ENCODE peak calls at places on chromosomes 3 and 15, in four cellular contexts. J, B, T and R are unnamed samples.

GRCh38 chr3:157130881-157131251 is 29.1 kb downstream of the CCNL1 start:
- DNase-seq in T (no peak), B (no peak), J (no peak), R (no peak)

GRCh38 chr15:59396211-59396610 is 23.5 kb upstream of the MYO1E start:
- DNase-seq in T (no peak), J (no peak), B (no peak), R (no peak)

GRCh38 chr3:44114142-44114541 is 127.5 kb upstream of the TOPAZ1 start:
- DNase-seq in B (peak; percentile 16), T (no peak), J (peak; percentile 31), R (peak; percentile 15)

GRCh38 chr3:56702487-56703315 is 19.6 kb upstream of the TASOR start:
- DNase-seq in J (peak; percentile 53), B (peak; percentile 26), T (peak; percentile 60), R (peak; percentile 87)

GRCh38 chr3:47342156-47342555 is 38.7 kb upstream of the PTPN23 start:
- DNase-seq in T (no peak), J (no peak), B (no peak), R (no peak)

GRCh38 chr15:57541805-57542504 is 49.7 kb upstream of the MYZAP start:
- DNase-seq in B (no peak), T (no peak), J (no peak), R (peak; percentile 88)

GRCh38 chr15:33729648-33730047 is 238.6 kb upstream of the CHRM5 start:
- DNase-seq in T (no peak), J (no peak), B (no peak), R (peak; percentile 56)

GRCh38 chr15:31470756-31471155 is 144.1 kb downstream of the KLF13 start:
- DNase-seq in T (no peak), J (no peak), B (no peak), R (no peak)

GRCh38 chr3:10816019-10816862 is at the start of gene SLC6A11:
- DNase-seq in T (no peak), J (no peak), B (no peak), R (no peak)

GRCh38 chr3:172040976-172041963 is 1.9 kb downstream of the FNDC3B start:
- DNase-seq in J (no peak), B (no peak), T (no peak), R (peak; percentile 55)

GRCh38 chr3:52533623-52534280 is at the start of gene NT5DC2:
- DNase-seq in B (peak; percentile 40), J (peak; percentile 46), T (peak; percentile 58), R (peak; percentile 78)

GRCh38 chr3:15050405-15051092 is 14.6 kb downstream of the MRPS25 start:
- DNase-seq in B (no peak), J (no peak), T (no peak), R (no peak)

GRCh38 chr3:159252772-159253384 is 451.0 kb downstream of the MFSD1 start:
- DNase-seq in B (no peak), T (no peak), J (no peak), R (peak; percentile 91)